ENCODE peak calls at places on chromosome 9, in nine cellular contexts. X is CD4-positive, CD25-positive, alpha-beta regulatory T cell; W is stomach; B is fibroblast of lung; E is CD8-positive, alpha-beta T cell; L is aorta; V is HL-60; K is cardiac muscle cell; C is foreskin keratinocyte. R is an unnamed sample. For H3K27me3, the result is how much of the 10 kb centered on the place peaks cover.

GRCh38 chr9:15295761-15296405 is 11.1 kb downstream of the TTC39B start:
- DNase-seq in X (peak), W (no peak), B (peak), E (no peak), L (peak), V (no peak), K (no peak), C (peak), R (no peak)

GRCh38 chr9:73347123-73347522 is 195.5 kb downstream of the ANXA1 start:
- DNase-seq in X (no peak), W (no peak), B (peak), E (no peak), L (no peak), V (no peak), K (no peak), C (no peak), R (no peak)

GRCh38 chr9:94672811-94673487 is 33.6 kb upstream of the FBP1 start:
- DNase-seq in X (no peak), W (no peak), B (peak), E (no peak), L (no peak), V (no peak), K (no peak), C (peak), R (no peak)

GRCh38 chr9:111066427-111066826 is 28.2 kb upstream of the LPAR1 start:
- DNase-seq in X (no peak), W (no peak), B (no peak), E (no peak), L (no peak), V (no peak), K (no peak), C (no peak), R (no peak)

GRCh38 chr9:78319197-78320029 is 22.5 kb downstream of the PSAT1 start:
- DNase-seq in X (no peak), W (no peak), B (no peak), E (no peak), L (no peak), V (no peak), K (no peak), C (no peak), R (no peak)

GRCh38 chr9:85040141-85040540 is 370.6 kb downstream of the NTRK2 start:
- DNase-seq in X (no peak), W (no peak), B (no peak), E (no peak), L (no peak), V (no peak), K (no peak), C (no peak), R (no peak)

GRCh38 chr9:137221477-137222111 is 446 bp downstream of the RNF208 start:
- DNase-seq in X (peak), W (no peak), B (no peak), E (no peak), L (no peak), V (no peak), K (peak), C (no peak), R (no peak)

GRCh38 chr9:93315118-93315517 is 131.2 kb downstream of the WNK2 start:
- DNase-seq in X (no peak), W (no peak), B (no peak), E (no peak), L (no peak), V (no peak), K (no peak), C (no peak), R (peak)

GRCh38 chr9:14433841-14434511 is 120.0 kb upstream of the NFIB start:
- DNase-seq in X (no peak), W (no peak), B (peak), E (no peak), L (no peak), V (no peak), K (no peak), C (peak), R (no peak)

GRCh38 chr9:123438321-123438720 is 82.3 kb downstream of the CRB2 start:
- DNase-seq in X (no peak), W (no peak), B (peak), E (no peak), L (peak), V (no peak), K (no peak), C (no peak), R (no peak)

GRCh38 chr9:112081918-112082729 is 93.0 kb downstream of the SUSD1 start:
- DNase-seq in X (no peak), W (no peak), B (no peak), E (no peak), L (no peak), V (no peak), K (no peak), C (no peak), R (no peak)

GRCh38 chr9:111094433-111095421 is 56.5 kb upstream of the LPAR1 start:
- DNase-seq in X (no peak), W (no peak), B (peak), E (no peak), L (no peak), V (no peak), K (no peak), C (peak), R (no peak)

GRCh38 chr9:28774433-28775029 is 1201.2 kb upstream of the C9orf72 start:
- DNase-seq in X (peak), W (no peak), B (peak), E (no peak), L (no peak), V (no peak), K (peak), C (peak), R (no peak)

GRCh38 chr9:4225291-4226119 is 74.4 kb downstream of the GLIS3 start:
- DNase-seq in X (no peak), W (no peak), B (peak), E (no peak), L (no peak), V (no peak), K (no peak), C (peak), R (no peak)

GRCh38 chr9:2292733-2293132 is 277.6 kb downstream of the SMARCA2 start:
- DNase-seq in X (no peak), W (no peak), B (no peak), E (no peak), L (no peak), V (no peak), K (no peak), C (no peak), R (no peak)

GRCh38 chr9:128276574-128277270 is 646 bp downstream of the SWI5 start:
- DNase-seq in X (no peak), W (no peak), B (peak), E (no peak), L (peak), V (no peak), K (peak), C (no peak), R (no peak)

GRCh38 chr9:93666279-93666784 is 89.9 kb downstream of the PHF2 start:
- DNase-seq in X (no peak), W (no peak), B (no peak), E (no peak), L (peak), V (no peak), K (no peak), C (no peak), R (no peak)

GRCh38 chr9:69900406-69900805 is 79.8 kb downstream of the CFAP95 start:
- DNase-seq in X (no peak), W (no peak), B (peak), E (no peak), L (no peak), V (no peak), K (no peak), C (peak), R (no peak)

GRCh38 chr9:96510258-96510657 is 60.3 kb downstream of the HABP4 start:
- DNase-seq in X (peak), W (no peak), B (no peak), E (no peak), L (no peak), V (no peak), K (no peak), C (no peak), R (no peak)

GRCh38 chr9:96509026-96509425 is 59.1 kb downstream of the HABP4 start:
- DNase-seq in X (no peak), W (no peak), B (no peak), E (no peak), L (no peak), V (no peak), K (no peak), C (no peak), R (no peak)

GRCh38 chr9:96512240-96512639 is 62.3 kb downstream of the HABP4 start:
- DNase-seq in X (no peak), W (no peak), B (no peak), E (no peak), L (no peak), V (no peak), K (no peak), C (no peak), R (no peak)

GRCh38 chr9:96508227-96508940 is 58.4 kb downstream of the HABP4 start:
- DNase-seq in X (no peak), W (no peak), B (no peak), E (no peak), L (no peak), V (no peak), K (peak), C (no peak), R (no peak)

DNA sequence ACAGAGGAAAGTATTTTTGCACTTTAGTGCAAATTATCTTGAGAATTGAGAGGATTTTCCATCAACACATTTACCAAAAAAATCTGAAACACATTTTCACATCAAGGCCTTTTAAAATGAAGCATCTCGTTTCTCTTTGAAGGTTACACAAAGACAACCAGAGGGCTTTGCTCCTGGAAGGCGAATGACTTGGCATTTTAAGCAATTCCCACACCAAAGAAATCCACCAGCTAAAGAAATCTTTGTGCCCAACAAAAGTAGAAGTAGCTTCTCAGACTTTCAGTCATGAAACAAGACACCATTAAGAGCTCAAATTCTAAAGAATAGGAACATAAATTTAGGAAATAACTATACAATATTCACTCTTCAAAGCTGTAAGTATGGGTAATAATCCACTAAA is 59.9 kb downstream of the HABP4 start:
- DNase-seq in X (no peak), W (no peak), B (no peak), E (no peak), L (no peak), V (no peak), K (no peak), C (no peak), R (no peak)
- H3K27ac ChIP-seq in X (no peak), W (no peak), B (no peak), E (no peak), L (no peak), V (no peak), K (peak), C (no peak), R (no peak)

DNA sequence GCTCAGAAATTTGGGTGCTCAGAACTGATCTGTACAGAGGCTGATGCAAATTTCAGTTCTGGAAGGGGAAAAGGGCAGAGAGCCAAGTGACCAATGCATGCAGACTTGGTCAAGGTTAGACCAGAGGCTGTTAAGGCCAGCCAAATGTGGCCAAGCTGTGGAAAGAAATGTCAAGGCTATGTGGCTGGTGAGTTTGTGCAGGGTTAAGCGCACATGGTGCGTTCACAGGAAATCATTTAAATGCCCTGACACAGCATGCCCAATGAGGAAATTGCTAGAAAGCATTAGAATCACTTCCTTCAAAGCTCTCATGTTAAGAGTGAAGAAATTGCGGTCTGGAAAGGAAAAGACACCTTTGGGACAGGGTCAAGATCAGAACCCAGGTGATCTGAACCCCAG is 58.0 kb downstream of the PTPN3 start:
- DNase-seq in X (peak), W (no peak), B (no peak), E (no peak), L (no peak), V (no peak), K (no peak), C (no peak), R (no peak)
- H3K27me3 ChIP-seq in X (under half), W (under half), B (under half), E (under half), L (under half), V (under half), K (under half), C (under half), R (under half)

GRCh38 chr9:135286961-135287360 is 192.6 kb upstream of the PPP1R26 start:
- DNase-seq in X (no peak), W (no peak), B (no peak), E (no peak), L (no peak), V (no peak), K (no peak), C (no peak), R (no peak)

GRCh38 chr9:135287627-135288026 is 192.0 kb upstream of the PPP1R26 start:
- DNase-seq in X (no peak), W (no peak), B (no peak), E (no peak), L (peak), V (no peak), K (no peak), C (no peak), R (no peak)

GRCh38 chr9:135288941-135289534 is 190.5 kb upstream of the PPP1R26 start:
- DNase-seq in X (no peak), W (no peak), B (no peak), E (no peak), L (no peak), V (no peak), K (no peak), C (no peak), R (no peak)

GRCh38 chr9:135290086-135290485 is 189.5 kb upstream of the PPP1R26 start:
- DNase-seq in X (no peak), W (peak), B (no peak), E (no peak), L (no peak), V (no peak), K (peak), C (no peak), R (no peak)

DNA sequence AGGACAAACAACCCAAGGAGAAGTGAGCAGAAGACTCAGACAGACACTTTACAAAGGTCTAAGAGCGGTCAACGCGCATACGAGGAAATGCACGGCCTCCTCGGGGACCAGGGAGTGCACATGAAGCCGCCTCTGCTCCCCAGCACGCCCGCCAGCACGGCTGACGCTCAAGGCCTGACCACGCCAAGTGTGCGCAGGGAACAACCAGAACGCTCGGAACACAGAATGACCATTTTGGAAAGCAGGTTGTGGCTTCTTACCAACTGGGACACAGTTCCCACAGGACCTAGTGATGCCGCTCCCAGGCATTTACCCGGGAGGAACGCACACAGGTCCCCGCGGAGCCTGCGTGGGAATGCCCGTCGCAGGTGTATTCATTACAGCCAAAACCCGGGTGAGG is 191.5 kb upstream of the PPP1R26 start:
- DNase-seq in X (no peak), W (no peak), B (no peak), E (no peak), L (no peak), V (no peak), K (no peak), C (no peak), R (no peak)
- H3K27ac ChIP-seq in X (no peak), W (no peak), B (no peak), E (no peak), L (no peak), V (no peak), K (no peak), C (no peak), R (no peak)

GRCh38 chr9:126532951-126533910 is 80.5 kb upstream of the LMX1B start:
- DNase-seq in X (no peak), W (no peak), B (no peak), E (no peak), L (peak), V (peak), K (no peak), C (no peak), R (no peak)
- H3K27me3 ChIP-seq in X (under half), W (under half), B (under half), E (under half), L (under half), V (under half), K (under half), C (under half), R (under half)

GRCh38 chr9:130327781-130328348 is 62.3 kb downstream of the HMCN2 start:
- DNase-seq in X (no peak), W (no peak), B (peak), E (no peak), L (no peak), V (no peak), K (peak), C (no peak), R (no peak)

GRCh38 chr9:130329061-130329460 is 63.5 kb downstream of the HMCN2 start:
- DNase-seq in X (no peak), W (no peak), B (no peak), E (no peak), L (no peak), V (no peak), K (no peak), C (no peak), R (no peak)

GRCh38 chr9:130327070-130327780 is 61.7 kb downstream of the HMCN2 start:
- DNase-seq in X (no peak), W (no peak), B (no peak), E (no peak), L (no peak), V (no peak), K (peak), C (no peak), R (no peak)

GRCh38 chr9:130330202-130330601 is 64.6 kb downstream of the HMCN2 start:
- DNase-seq in X (no peak), W (no peak), B (no peak), E (no peak), L (no peak), V (no peak), K (no peak), C (no peak), R (no peak)

DNA sequence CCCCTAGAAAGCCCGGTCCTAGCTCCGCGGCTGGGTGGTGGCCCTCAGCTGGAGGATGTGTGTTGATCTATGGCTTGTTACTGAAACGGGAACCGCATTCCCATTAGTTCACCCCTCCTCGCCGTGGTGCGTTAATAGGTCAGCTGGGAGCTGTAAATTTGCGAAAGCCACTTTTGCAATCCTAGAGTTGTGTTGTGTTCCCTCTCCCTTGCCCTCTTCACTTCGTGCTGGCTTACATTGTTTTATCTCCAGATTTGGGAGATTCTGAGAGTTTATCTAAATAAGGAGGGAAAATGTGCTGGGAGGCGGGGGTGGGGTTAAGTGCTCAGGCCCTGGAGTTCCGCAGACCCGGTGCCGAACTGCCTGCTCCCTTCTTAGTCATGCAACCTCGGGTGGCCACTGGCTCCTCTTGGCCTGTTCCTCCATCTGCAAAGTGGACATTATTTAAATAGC is 62.8 kb downstream of the HMCN2 start:
- DNase-seq in X (no peak), W (peak), B (peak), E (no peak), L (no peak), V (no peak), K (no peak), C (no peak), R (no peak)
- H3K27ac ChIP-seq in X (no peak), W (peak), B (no peak), E (no peak), L (no peak), V (no peak), K (no peak), C (no peak), R (no peak)

GRCh38 chr9:96067004-96067403 is 191.5 kb downstream of the ERCC6L2 start:
- DNase-seq in X (no peak), W (no peak), B (no peak), E (no peak), L (no peak), V (no peak), K (no peak), C (no peak), R (no peak)
- H3K27me3 ChIP-seq in X (under half), W (under half), B (under half), E (under half), L (under half), V (under half), K (under half), C (under half), R (under half)

GRCh38 chr9:33300546-33300945 is 10.2 kb downstream of the NFX1 start:
- DNase-seq in X (no peak), W (no peak), B (no peak), E (no peak), L (no peak), V (no peak), K (no peak), C (peak), R (no peak)

GRCh38 chr9:33293782-33294181 is 3.5 kb downstream of the NFX1 start:
- DNase-seq in X (no peak), W (no peak), B (no peak), E (no peak), L (no peak), V (no peak), K (no peak), C (no peak), R (no peak)

GRCh38 chr9:33295571-33295970 is 5.3 kb downstream of the NFX1 start:
- DNase-seq in X (peak), W (no peak), B (no peak), E (no peak), L (no peak), V (no peak), K (no peak), C (no peak), R (no peak)

GRCh38 chr9:33294670-33295432 is 4.5 kb downstream of the NFX1 start:
- DNase-seq in X (no peak), W (no peak), B (no peak), E (no peak), L (no peak), V (no peak), K (no peak), C (no peak), R (no peak)

DNA sequence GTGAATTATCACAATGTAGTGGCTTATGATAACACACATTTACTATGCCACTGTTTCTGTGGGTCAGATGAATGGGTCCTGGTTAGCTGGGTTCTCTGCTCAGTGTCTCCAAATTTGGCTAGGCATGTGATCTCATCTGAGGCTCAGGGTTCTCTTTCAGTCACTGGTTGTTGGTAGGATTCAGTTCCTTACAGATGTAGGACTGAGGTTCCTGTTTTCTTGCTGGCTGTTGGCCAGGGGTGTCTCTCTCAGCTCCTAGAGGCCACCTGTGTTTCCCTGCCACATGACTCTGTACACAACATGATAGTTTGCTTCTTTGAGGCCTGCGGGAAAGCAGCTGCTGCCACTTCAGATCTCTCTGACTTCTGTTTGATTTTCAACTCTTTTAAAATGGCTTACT is 7.1 kb downstream of the NFX1 start:
- DNase-seq in X (peak), W (peak), B (no peak), E (no peak), L (no peak), V (peak), K (no peak), C (no peak), R (no peak)
- H3K27ac ChIP-seq in X (no peak), W (peak), B (peak), E (no peak), L (no peak), V (peak), K (peak), C (peak), R (no peak)

GRCh38 chr9:132181796-132182521 is 20.1 kb downstream of the NTNG2 start:
- DNase-seq in X (no peak), W (no peak), B (peak), E (no peak), L (no peak), V (no peak), K (no peak), C (no peak), R (no peak)

GRCh38 chr9:132183134-132183533 is 21.3 kb downstream of the NTNG2 start:
- DNase-seq in X (no peak), W (no peak), B (no peak), E (no peak), L (no peak), V (no peak), K (peak), C (no peak), R (no peak)

GRCh38 chr9:132185164-132186009 is 23.5 kb downstream of the NTNG2 start:
- DNase-seq in X (no peak), W (no peak), B (no peak), E (no peak), L (no peak), V (no peak), K (no peak), C (no peak), R (no peak)

GRCh38 chr9:132183715-132184114 is 21.9 kb downstream of the NTNG2 start:
- DNase-seq in X (no peak), W (no peak), B (no peak), E (no peak), L (no peak), V (no peak), K (no peak), C (no peak), R (no peak)

GRCh38 chr9:132182609-132183073 is 20.8 kb downstream of the NTNG2 start:
- DNase-seq in X (no peak), W (no peak), B (no peak), E (no peak), L (no peak), V (no peak), K (peak), C (no peak), R (no peak)
- H3K27me3 ChIP-seq in X (under half), W (under half), B (under half), E (under half), L (under half), V (under half), K (under half), C (half or more), R (under half)